ENCODE peak calls at places on chromosomes 12 and 14, in five cellular contexts. One of them, this sample, is unnamed.

GRCh38 chr12:18283776-18284175 is 22.5 kb downstream of the PIK3C2G start:
- DNase-seq in HCT116: no peak
- DNase-seq in HepG2: no peak
- DNase-seq in K562: no peak
- DNase-seq in SK-N-SH: no peak
- DNase-seq in this sample: no peak

GRCh38 chr12:22858849-22859569 is 234.0 kb downstream of the ETNK1 start:
- DNase-seq in HCT116: no peak
- DNase-seq in HepG2: no peak
- DNase-seq in K562: no peak
- DNase-seq in SK-N-SH: no peak
- DNase-seq in this sample: no peak

GRCh38 chr14:101817511-101818001 is 56.0 kb downstream of the PPP2R5C start:
- DNase-seq in HCT116: no peak
- DNase-seq in HepG2: no peak
- DNase-seq in K562: peak
- DNase-seq in SK-N-SH: no peak
- DNase-seq in this sample: no peak

GRCh38 chr12:93099777-93100176 is 170.7 kb upstream of the EEA1 start:
- DNase-seq in HCT116: no peak
- DNase-seq in HepG2: no peak
- DNase-seq in K562: no peak
- DNase-seq in SK-N-SH: no peak
- DNase-seq in this sample: no peak

GRCh38 chr12:10101042-10101579 is 2.3 kb upstream of the CLEC1A start:
- DNase-seq in HCT116: no peak
- DNase-seq in HepG2: no peak
- DNase-seq in K562: no peak
- DNase-seq in SK-N-SH: peak
- DNase-seq in this sample: no peak

GRCh38 chr12:111298583-111299436 is 70.1 kb downstream of the PHETA1 start:
- DNase-seq in HCT116: peak
- DNase-seq in HepG2: peak
- DNase-seq in K562: peak
- DNase-seq in SK-N-SH: peak
- DNase-seq in this sample: peak

GRCh38 chr12:130026608-130027176 is 122.9 kb upstream of the TMEM132D start:
- DNase-seq in HCT116: no peak
- DNase-seq in HepG2: peak
- DNase-seq in K562: peak
- DNase-seq in SK-N-SH: peak
- DNase-seq in this sample: peak

GRCh38 chr12:56601503-56601902 is 28.6 kb downstream of the BAZ2A start:
- DNase-seq in HCT116: no peak
- DNase-seq in HepG2: no peak
- DNase-seq in K562: peak
- DNase-seq in SK-N-SH: peak
- DNase-seq in this sample: peak

GRCh38 chr14:40870252-40870651 is 736.4 kb upstream of the LRFN5 start:
- DNase-seq in HCT116: no peak
- DNase-seq in HepG2: no peak
- DNase-seq in K562: no peak
- DNase-seq in SK-N-SH: no peak
- DNase-seq in this sample: no peak

GRCh38 chr12:123912415-123913385 is 59.9 kb downstream of the CCDC92 start:
- DNase-seq in HCT116: no peak
- DNase-seq in HepG2: peak
- DNase-seq in K562: no peak
- DNase-seq in SK-N-SH: peak
- DNase-seq in this sample: peak

GRCh38 chr12:29609431-29610215 is 112.1 kb upstream of the OVCH1 start:
- DNase-seq in HCT116: no peak
- DNase-seq in HepG2: no peak
- DNase-seq in K562: no peak
- DNase-seq in SK-N-SH: no peak
- DNase-seq in this sample: no peak

GRCh38 chr12:29610473-29611174 is 113.1 kb upstream of the OVCH1 start:
- DNase-seq in HCT116: no peak
- DNase-seq in HepG2: no peak
- DNase-seq in K562: no peak
- DNase-seq in SK-N-SH: peak
- DNase-seq in this sample: no peak

GRCh38 chr12:29612912-29613311 is 115.4 kb upstream of the OVCH1 start:
- DNase-seq in HCT116: no peak
- DNase-seq in HepG2: no peak
- DNase-seq in K562: no peak
- DNase-seq in SK-N-SH: no peak
- DNase-seq in this sample: no peak

GRCh38 chr12:29614926-29615325 is 117.4 kb upstream of the OVCH1 start:
- DNase-seq in HCT116: no peak
- DNase-seq in HepG2: no peak
- DNase-seq in K562: no peak
- DNase-seq in SK-N-SH: no peak
- DNase-seq in this sample: no peak

DNA sequence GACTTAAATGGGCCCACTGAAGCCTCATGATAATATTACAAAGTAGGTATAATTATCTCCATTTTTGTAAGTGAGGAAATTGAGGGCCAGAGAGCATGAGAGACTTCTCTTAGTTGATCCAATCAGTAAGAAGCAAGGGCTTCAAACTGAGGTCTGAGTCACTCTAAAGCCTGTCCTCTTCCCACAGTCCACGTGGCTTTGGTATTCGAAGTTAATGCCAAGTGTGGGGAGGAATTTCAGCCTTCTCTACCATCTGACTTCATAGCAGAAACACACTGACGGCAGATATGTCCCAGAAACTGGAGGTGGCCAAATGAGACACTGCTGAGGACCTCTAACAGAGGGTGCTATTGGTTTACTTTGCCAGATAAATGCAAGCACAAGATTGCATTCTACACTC is 114.4 kb upstream of the OVCH1 start:
- DNase-seq in HCT116: no peak
- DNase-seq in HepG2: no peak
- DNase-seq in K562: no peak
- DNase-seq in SK-N-SH: no peak
- DNase-seq in this sample: no peak
- TF ChIP-seq JUND in HCT116: no peak
- TF ChIP-seq JUND in HepG2: no peak
- TF ChIP-seq JUND in K562: no peak
- TF ChIP-seq JUND in SK-N-SH: no peak
- TF ChIP-seq JUND in this sample: no peak

GRCh38 chr14:52350445-52350844 is 36.3 kb downstream of the PTGER2 start:
- DNase-seq in HCT116: no peak
- DNase-seq in HepG2: no peak
- DNase-seq in K562: no peak
- DNase-seq in SK-N-SH: no peak
- DNase-seq in this sample: no peak

GRCh38 chr14:52349731-52350130 is 35.6 kb downstream of the PTGER2 start:
- DNase-seq in HCT116: no peak
- DNase-seq in HepG2: no peak
- DNase-seq in K562: no peak
- DNase-seq in SK-N-SH: no peak
- DNase-seq in this sample: no peak

GRCh38 chr14:52348279-52348678 is 34.2 kb downstream of the PTGER2 start:
- DNase-seq in HCT116: no peak
- DNase-seq in HepG2: no peak
- DNase-seq in K562: no peak
- DNase-seq in SK-N-SH: no peak
- DNase-seq in this sample: no peak

GRCh38 chr14:52346778-52347177 is 32.7 kb downstream of the PTGER2 start:
- DNase-seq in HCT116: no peak
- DNase-seq in HepG2: no peak
- DNase-seq in K562: no peak
- DNase-seq in SK-N-SH: no peak
- DNase-seq in this sample: no peak

DNA sequence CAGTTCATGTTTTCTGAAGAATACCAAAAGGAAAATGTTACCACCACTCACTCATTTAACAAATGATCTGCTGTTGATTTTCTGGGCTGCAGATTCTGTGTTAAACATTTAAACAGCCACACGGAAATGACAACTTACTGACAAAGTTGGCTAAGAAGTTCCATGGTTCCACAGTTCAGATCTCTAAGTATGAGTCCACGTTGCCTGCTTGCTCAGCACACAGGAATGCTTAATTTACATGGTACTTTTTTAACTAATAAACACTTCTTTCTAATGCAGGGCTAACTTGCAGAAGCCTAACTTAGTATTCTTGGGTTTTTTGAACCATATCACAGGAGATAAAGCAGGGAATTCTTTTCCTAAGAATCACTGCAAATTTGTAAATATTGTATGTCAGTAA is 34.7 kb downstream of the PTGER2 start:
- DNase-seq in HCT116: no peak
- DNase-seq in HepG2: no peak
- DNase-seq in K562: no peak
- DNase-seq in SK-N-SH: no peak
- DNase-seq in this sample: no peak
- TF ChIP-seq JUND in HCT116: no peak
- TF ChIP-seq JUND in HepG2: no peak
- TF ChIP-seq JUND in K562: no peak
- TF ChIP-seq JUND in SK-N-SH: no peak
- TF ChIP-seq JUND in this sample: no peak

DNA sequence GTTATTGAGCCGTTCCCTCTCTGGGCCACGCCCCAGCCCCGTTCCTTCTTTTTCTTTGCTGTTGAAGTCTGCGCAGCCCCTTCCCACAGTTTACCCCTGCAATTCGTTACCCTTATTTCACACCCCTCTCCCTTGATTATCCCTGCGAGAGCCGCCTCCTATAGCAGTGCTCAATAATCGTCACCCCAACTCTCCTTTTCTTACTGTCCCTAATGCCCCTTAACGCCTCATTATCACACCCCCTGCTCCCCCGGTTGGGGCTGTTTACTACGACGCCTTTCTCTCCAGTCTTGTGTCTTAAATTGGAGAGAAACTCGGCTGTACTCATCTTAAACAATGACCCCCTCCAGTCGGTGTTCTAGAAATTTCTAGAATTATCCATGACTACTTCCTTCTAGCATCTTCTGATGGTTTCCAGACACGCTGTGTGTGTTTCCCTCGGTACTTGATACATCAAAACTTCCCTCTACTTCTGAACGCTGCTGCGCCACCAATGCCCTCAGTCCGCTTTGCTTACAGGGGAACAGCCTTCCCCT is 713 bp upstream of the FBXL14 start:
- DNase-seq in HCT116: no peak
- DNase-seq in HepG2: no peak
- DNase-seq in K562: no peak
- DNase-seq in SK-N-SH: no peak
- DNase-seq in this sample: no peak
- TF ChIP-seq JUND in HCT116: no peak
- TF ChIP-seq JUND in HepG2: no peak
- TF ChIP-seq JUND in K562: no peak
- TF ChIP-seq JUND in SK-N-SH: no peak
- TF ChIP-seq JUND in this sample: no peak

DNA sequence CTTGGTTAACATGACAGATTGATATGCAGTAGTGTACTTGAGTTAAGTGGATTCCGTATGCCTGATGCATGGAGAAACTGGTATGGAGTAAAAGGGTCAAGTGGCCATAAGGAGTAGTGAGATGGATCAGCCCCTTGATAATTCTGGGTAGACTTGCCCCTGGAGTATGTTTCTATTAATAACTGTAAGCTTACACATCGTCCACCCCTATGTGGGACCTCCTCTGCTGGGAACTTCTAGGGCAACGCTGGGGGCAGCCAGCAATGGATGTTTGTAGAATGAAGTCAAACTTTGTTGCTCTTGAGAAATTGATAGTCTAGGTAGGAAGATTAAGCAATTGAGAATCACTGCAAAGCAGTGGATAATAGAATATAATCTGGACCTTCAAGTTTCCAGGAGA is 3.5 kb downstream of the C12orf75 start:
- DNase-seq in HCT116: no peak
- DNase-seq in HepG2: no peak
- DNase-seq in K562: no peak
- DNase-seq in SK-N-SH: no peak
- DNase-seq in this sample: no peak
- TF ChIP-seq JUND in HCT116: no peak
- TF ChIP-seq JUND in HepG2: no peak
- TF ChIP-seq JUND in K562: no peak
- TF ChIP-seq JUND in SK-N-SH: peak
- TF ChIP-seq JUND in this sample: no peak

GRCh38 chr14:62126885-62127478 is 364.8 kb downstream of the SNAPC1 start:
- DNase-seq in HCT116: peak
- DNase-seq in HepG2: peak
- DNase-seq in K562: peak
- DNase-seq in SK-N-SH: peak
- DNase-seq in this sample: peak
- TF ChIP-seq JUND in HCT116: no peak
- TF ChIP-seq JUND in HepG2: no peak
- TF ChIP-seq JUND in K562: no peak
- TF ChIP-seq JUND in SK-N-SH: no peak
- TF ChIP-seq JUND in this sample: no peak

DNA sequence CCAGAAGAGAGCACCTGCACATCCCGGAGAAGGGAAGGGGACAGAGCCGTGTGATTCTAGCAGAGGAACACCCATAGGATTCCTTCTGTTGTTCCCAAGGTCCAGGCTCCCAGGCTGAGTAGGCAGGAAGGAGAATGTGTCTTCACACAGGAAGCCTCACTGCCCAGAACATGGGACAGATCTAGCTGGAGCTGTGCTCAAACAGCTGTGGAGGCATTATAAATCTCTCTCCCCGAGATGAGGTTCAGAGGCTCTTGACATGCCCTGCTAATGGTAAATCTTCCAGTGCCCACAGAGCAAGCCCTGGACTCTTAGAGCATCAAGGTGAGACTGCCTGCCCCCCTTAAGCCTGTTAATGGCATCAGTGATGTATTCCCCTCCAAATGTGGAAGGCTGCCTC is 138.7 kb upstream of the MAP1LC3B2 start:
- DNase-seq in HCT116: no peak
- DNase-seq in HepG2: no peak
- DNase-seq in K562: no peak
- DNase-seq in SK-N-SH: no peak
- DNase-seq in this sample: no peak
- TF ChIP-seq JUND in HCT116: no peak
- TF ChIP-seq JUND in HepG2: no peak
- TF ChIP-seq JUND in K562: no peak
- TF ChIP-seq JUND in SK-N-SH: no peak
- TF ChIP-seq JUND in this sample: no peak